ENCODE peak calls at places on chromosomes 5 and 9, in six cellular contexts. E is A549, B is heart right ventricle, R is foreskin fibroblast, V is B cell, M is HFF-Myc. L is an unnamed sample.

GRCh38 chr5:140182803-140183367 is 7.9 kb downstream of the CYSTM1 start:
- DNase-seq in E (no peak), B (no peak), R (peak), V (no peak), M (no peak), L (no peak)

GRCh38 chr9:9563817-9564216 is 1049.0 kb downstream of the PTPRD start:
- DNase-seq in E (no peak), B (no peak), R (no peak), V (no peak), M (no peak), L (no peak)

GRCh38 chr9:104009853-104010252 is 84.3 kb upstream of the SMC2 start:
- DNase-seq in E (no peak), B (no peak), R (no peak), V (no peak), M (no peak), L (no peak)

GRCh38 chr9:36725777-36726356 is 153.2 kb downstream of the MELK start:
- DNase-seq in E (no peak), B (no peak), R (no peak), V (no peak), M (no peak), L (no peak)

GRCh38 chr5:141382469-141383294 is at the start of gene PCDHGA7:
- DNase-seq in E (peak), B (no peak), R (peak), V (no peak), M (no peak), L (no peak)

GRCh38 chr9:32523910-32524309 is 2.1 kb downstream of the RIGI start:
- DNase-seq in E (no peak), B (no peak), R (no peak), V (no peak), M (no peak), L (no peak)

GRCh38 chr9:5263568-5264218 is 32.5 kb downstream of the INSL4 start:
- DNase-seq in E (peak), B (no peak), R (no peak), V (no peak), M (no peak), L (no peak)

GRCh38 chr9:137740311-137740710 is 121.5 kb downstream of the EHMT1 start:
- DNase-seq in E (no peak), B (peak), R (peak), V (no peak), M (no peak), L (no peak)

GRCh38 chr5:5953641-5954040 is 424.7 kb downstream of the MED10 start:
- DNase-seq in E (no peak), B (no peak), R (no peak), V (no peak), M (no peak), L (no peak)

GRCh38 chr9:99834474-99834873 is 12.8 kb downstream of the NR4A3 start:
- DNase-seq in E (no peak), B (no peak), R (no peak), V (no peak), M (no peak), L (no peak)

GRCh38 chr5:57592236-57592635 is 109.6 kb upstream of the ACTBL2 start:
- DNase-seq in E (no peak), B (no peak), R (no peak), V (no peak), M (no peak), L (no peak)

GRCh38 chr9:83219154-83219923 is 156.4 kb upstream of the RASEF start:
- DNase-seq in E (peak), B (peak), R (peak), V (no peak), M (no peak), L (peak)
- TF ChIP-seq CTCF in E (peak), B (peak), R (peak), V (no peak), M (peak), L (peak)

DNA sequence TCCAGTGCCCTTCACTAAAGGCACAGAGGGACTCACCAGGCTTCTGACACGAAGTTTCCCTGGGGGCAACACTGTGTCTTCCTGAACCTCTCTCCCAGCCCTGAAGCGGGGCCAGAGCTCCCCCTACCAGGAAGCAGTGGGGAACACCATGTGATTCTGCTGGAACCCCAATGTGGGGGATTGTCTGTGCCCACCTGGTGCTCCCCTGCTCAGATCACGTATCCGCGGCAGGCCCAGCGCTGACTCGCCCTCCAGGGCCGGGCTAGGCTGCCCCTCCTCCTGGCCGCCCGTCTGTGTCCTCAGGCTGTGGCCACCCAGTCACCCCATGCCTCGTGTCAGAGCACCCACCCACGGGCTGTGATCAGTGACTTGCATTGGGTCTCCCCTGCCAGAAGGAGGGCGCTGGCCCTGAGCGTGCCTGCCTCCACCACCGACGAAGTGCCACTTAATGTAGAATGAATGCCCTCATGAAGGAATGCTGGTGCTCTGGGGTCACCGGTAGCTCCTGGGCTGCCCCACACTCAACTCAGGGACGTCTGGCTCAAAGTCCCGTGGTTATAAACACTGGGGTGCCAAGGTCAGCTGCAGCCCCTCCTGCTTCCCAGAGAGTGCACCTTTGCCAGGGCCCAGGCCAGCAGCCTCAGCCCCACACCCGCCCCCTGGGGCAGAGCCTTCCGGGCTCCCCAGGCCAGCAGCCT is 22.1 kb downstream of the SARDH start:
- DNase-seq in E (no peak), B (no peak), R (no peak), V (no peak), M (no peak), L (peak)
- TF ChIP-seq CTCF in E (peak), B (peak), R (peak), V (no peak), M (peak), L (peak)

GRCh38 chr9:96604005-96604320 is 15.7 kb downstream of the CDC14B start:
- DNase-seq in E (no peak), B (no peak), R (peak), V (no peak), M (no peak), L (no peak)

GRCh38 chr9:96599298-96599697 is 20.3 kb downstream of the CDC14B start:
- DNase-seq in E (no peak), B (no peak), R (peak), V (no peak), M (no peak), L (no peak)

GRCh38 chr9:96605328-96605727 is 14.3 kb downstream of the CDC14B start:
- DNase-seq in E (no peak), B (no peak), R (no peak), V (no peak), M (no peak), L (no peak)

GRCh38 chr9:96607971-96608370 is 11.7 kb downstream of the CDC14B start:
- DNase-seq in E (no peak), B (no peak), R (no peak), V (no peak), M (no peak), L (no peak)

DNA sequence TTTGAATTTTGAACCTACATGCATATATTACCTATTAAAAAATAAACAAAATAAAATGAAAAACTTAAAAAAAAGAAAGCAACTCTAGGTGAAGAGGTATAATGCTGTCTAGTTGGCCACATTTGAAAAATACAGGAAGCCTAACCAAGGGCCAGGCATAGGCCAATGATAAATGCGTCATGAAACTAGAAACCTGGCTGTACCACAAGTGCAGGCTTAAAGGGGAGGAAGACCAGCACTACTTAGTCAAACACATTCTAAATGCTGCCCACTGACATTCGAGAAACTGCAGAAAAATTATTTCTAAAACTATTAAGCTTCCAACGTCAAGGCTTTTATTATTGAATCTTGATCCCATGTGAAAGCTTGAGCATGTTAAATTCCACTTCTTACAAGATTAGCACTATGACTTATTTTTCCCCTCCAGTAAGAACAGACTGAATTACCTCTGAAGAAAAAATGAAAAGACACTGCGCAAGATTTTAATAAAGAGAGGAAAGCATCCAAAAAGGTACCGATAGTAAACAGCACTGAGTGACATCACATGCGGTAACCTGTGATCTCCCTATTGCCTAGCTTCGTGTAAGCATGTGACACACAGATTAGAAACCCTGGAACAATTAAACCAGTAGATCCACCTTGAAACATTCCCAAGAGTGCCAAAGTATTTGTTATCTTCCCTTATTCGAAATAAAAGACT is 16.2 kb downstream of the CDC14B start:
- DNase-seq in E (no peak), B (no peak), R (no peak), V (no peak), M (no peak), L (no peak)
- TF ChIP-seq CTCF in E (no peak), B (no peak), R (no peak), V (no peak), M (no peak), L (no peak)

GRCh38 chr9:134325096-134325812 is 1.0 kb upstream of the RXRA start:
- DNase-seq in E (peak), B (peak), R (no peak), V (no peak), M (no peak), L (peak)

GRCh38 chr9:134326754-134327526 is 685 bp downstream of the RXRA start:
- DNase-seq in E (peak), B (peak), R (no peak), V (no peak), M (no peak), L (peak)

GRCh38 chr9:134327671-134328231 is 1.5 kb downstream of the RXRA start:
- DNase-seq in E (no peak), B (peak), R (no peak), V (no peak), M (no peak), L (peak)

GRCh38 chr9:134324359-134325095 is 1.7 kb upstream of the RXRA start:
- DNase-seq in E (no peak), B (peak), R (no peak), V (no peak), M (no peak), L (peak)

DNA sequence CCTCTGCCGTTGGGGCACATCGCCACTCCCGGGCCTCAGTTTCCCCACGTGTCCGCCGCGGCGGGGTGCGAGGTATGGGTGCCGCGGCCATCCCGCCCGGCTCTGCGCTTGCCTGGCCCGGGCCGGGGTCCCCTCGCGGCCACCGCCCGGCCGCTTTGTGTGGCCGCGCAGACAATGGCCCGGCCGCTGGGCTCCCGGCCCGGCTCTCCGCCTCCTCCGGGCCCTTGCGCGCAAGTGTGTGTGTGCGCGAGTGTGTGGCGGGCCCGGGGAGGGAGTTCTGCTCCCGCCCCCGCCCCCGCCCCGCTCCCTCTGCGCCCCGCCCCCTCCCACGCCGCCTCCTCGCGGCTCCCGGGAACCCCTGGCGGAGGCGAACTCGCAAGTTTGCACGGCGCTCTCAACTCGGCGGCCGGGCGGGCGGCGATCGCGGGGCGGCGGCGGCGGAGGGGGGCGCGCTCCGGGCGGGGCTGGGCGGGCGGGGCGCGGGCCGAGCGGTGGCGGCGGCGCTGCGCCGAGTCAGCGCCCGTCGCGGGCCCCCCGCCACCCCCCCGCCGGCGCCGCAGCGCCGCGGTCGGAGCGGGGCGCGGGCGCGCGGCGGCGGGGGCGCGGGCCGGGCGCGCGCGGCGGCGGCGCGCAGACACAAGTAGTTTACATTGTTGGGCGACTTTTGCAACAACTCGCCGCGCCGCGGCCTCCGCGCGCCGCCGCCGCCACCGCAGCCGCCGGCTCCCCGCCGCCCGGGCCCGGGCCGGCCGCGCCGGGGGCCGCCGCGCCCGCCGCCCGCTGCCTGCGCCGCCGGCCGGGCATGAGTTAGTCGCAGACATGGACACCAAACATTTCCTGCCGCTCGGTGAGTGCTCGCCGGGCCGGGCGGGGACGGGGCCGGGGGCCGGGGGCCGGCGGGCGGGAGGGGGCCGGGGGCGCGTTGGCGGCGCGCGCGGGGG is at the start of gene RXRA:
- DNase-seq in E (peak), B (peak), R (peak), V (peak), M (no peak), L (peak)
- TF ChIP-seq CTCF in E (no peak), B (peak), R (no peak), V (no peak), M (no peak), L (peak)